ENCODE peak calls at places on chromosomes 11 and 22, in four cellular contexts. One of them, this sample, is unnamed.

GRCh38 chr11:31237819-31238771 is 131.4 kb downstream of the DCDC1 start:
- DNase-seq in RWPE1: no peak
- DNase-seq in NCI-H1930: no peak
- DNase-seq in NB4: no peak
- DNase-seq in this sample: no peak

GRCh38 chr11:65254724-65255123 is 7.0 kb upstream of the POLA2 start:
- DNase-seq in RWPE1: no peak
- DNase-seq in NB4: no peak
- DNase-seq in NCI-H1930: no peak
- DNase-seq in this sample: no peak

GRCh38 chr11:70486026-70486415 is 87.7 kb downstream of the CTTN start:
- DNase-seq in RWPE1: no peak
- DNase-seq in NCI-H1930: no peak
- DNase-seq in NB4: no peak
- DNase-seq in this sample: no peak

GRCh38 chr11:37973926-37974325 is 1375.9 kb upstream of the RAG2 start:
- DNase-seq in NCI-H1930: no peak
- DNase-seq in RWPE1: no peak
- DNase-seq in NB4: no peak
- DNase-seq in this sample: no peak

GRCh38 chr22:24161909-24162308 is 19.4 kb upstream of the SUSD2 start:
- DNase-seq in RWPE1: no peak
- DNase-seq in NB4: no peak
- DNase-seq in NCI-H1930: no peak
- DNase-seq in this sample: no peak

GRCh38 chr11:2426826-2427521 is 17.3 kb downstream of the TRPM5 start:
- DNase-seq in NCI-H1930: no peak
- DNase-seq in NB4: no peak
- DNase-seq in RWPE1: no peak
- DNase-seq in this sample: no peak

GRCh38 chr11:108787105-108787504 is 122.2 kb downstream of the DDX10 start:
- DNase-seq in RWPE1: no peak
- DNase-seq in NB4: no peak
- DNase-seq in NCI-H1930: no peak
- DNase-seq in this sample: no peak

GRCh38 chr11:119572481-119573424 is 149.8 kb upstream of the THY1 start:
- DNase-seq in NCI-H1930: no peak
- DNase-seq in RWPE1: peak
- DNase-seq in NB4: no peak
- DNase-seq in this sample: no peak

GRCh38 chr11:115698243-115698642 is 194.0 kb upstream of the CADM1 start:
- DNase-seq in RWPE1: no peak
- DNase-seq in NCI-H1930: no peak
- DNase-seq in NB4: no peak
- DNase-seq in this sample: no peak

GRCh38 chr11:19892387-19892786 is 179.8 kb downstream of the NAV2 start:
- DNase-seq in NCI-H1930: no peak
- DNase-seq in NB4: no peak
- DNase-seq in RWPE1: peak
- DNase-seq in this sample: no peak

GRCh38 chr11:108224366-108224765 is 1.5 kb downstream of the ATM start:
- DNase-seq in NB4: no peak
- DNase-seq in RWPE1: no peak
- DNase-seq in NCI-H1930: no peak
- DNase-seq in this sample: no peak

This sample was measured in NCI-H2081 treated with DMSO at 0.1 percent for 48 hours.